ENCODE peak calls at places on chromosome 13, in six cellular contexts. One of them, this sample, is unnamed.

GRCh38 chr13:40287428-40287827 is 379.0 kb downstream of the FOXO1 start:
- DNase-seq in breast epithelium: no peak
- DNase-seq in putamen: no peak
- DNase-seq in effector CD8-positive, alpha-beta T cell: no peak
- DNase-seq in KG1: no peak
- DNase-seq in kidney glomerular epithelial cell: no peak
- DNase-seq in this sample: no peak

GRCh38 chr13:72290962-72291681 is 424.1 kb upstream of the DACH1 start:
- DNase-seq in KG1: no peak
- DNase-seq in effector CD8-positive, alpha-beta T cell: no peak
- DNase-seq in breast epithelium: no peak
- DNase-seq in kidney glomerular epithelial cell: peak
- DNase-seq in putamen: no peak
- DNase-seq in this sample: no peak

GRCh38 chr13:57612568-57612967 is 19.0 kb upstream of the PCDH17 start:
- DNase-seq in putamen: no peak
- DNase-seq in breast epithelium: no peak
- DNase-seq in effector CD8-positive, alpha-beta T cell: no peak
- DNase-seq in kidney glomerular epithelial cell: no peak
- DNase-seq in KG1: no peak
- DNase-seq in this sample: no peak

GRCh38 chr13:36275190-36276002 is 22.2 kb downstream of the CCDC169 start:
- DNase-seq in KG1: no peak
- DNase-seq in breast epithelium: no peak
- DNase-seq in putamen: peak
- DNase-seq in kidney glomerular epithelial cell: peak
- DNase-seq in effector CD8-positive, alpha-beta T cell: no peak
- DNase-seq in this sample: peak

GRCh38 chr13:30978981-30979956 is 46.8 kb downstream of the TEX26 start:
- DNase-seq in KG1: no peak
- DNase-seq in putamen: no peak
- DNase-seq in kidney glomerular epithelial cell: no peak
- DNase-seq in breast epithelium: no peak
- DNase-seq in effector CD8-positive, alpha-beta T cell: no peak
- DNase-seq in this sample: no peak

GRCh38 chr13:109226631-109227030 is 559.8 kb downstream of the IRS2 start:
- DNase-seq in KG1: no peak
- DNase-seq in kidney glomerular epithelial cell: no peak
- DNase-seq in breast epithelium: no peak
- DNase-seq in effector CD8-positive, alpha-beta T cell: no peak
- DNase-seq in putamen: no peak
- DNase-seq in this sample: no peak

GRCh38 chr13:47216176-47216822 is 319.4 kb upstream of the HTR2A start:
- DNase-seq in breast epithelium: no peak
- DNase-seq in kidney glomerular epithelial cell: peak
- DNase-seq in KG1: no peak
- DNase-seq in effector CD8-positive, alpha-beta T cell: no peak
- DNase-seq in putamen: peak
- DNase-seq in this sample: no peak

GRCh38 chr13:33577037-33577436 is 240.9 kb upstream of the RFC3 start:
- DNase-seq in putamen: no peak
- DNase-seq in KG1: no peak
- DNase-seq in breast epithelium: no peak
- DNase-seq in kidney glomerular epithelial cell: no peak
- DNase-seq in effector CD8-positive, alpha-beta T cell: no peak
- DNase-seq in this sample: no peak

GRCh38 chr13:48730971-48731658 is 77.4 kb downstream of the CYSLTR2 start:
- DNase-seq in kidney glomerular epithelial cell: no peak
- DNase-seq in breast epithelium: no peak
- DNase-seq in KG1: no peak
- DNase-seq in effector CD8-positive, alpha-beta T cell: no peak
- DNase-seq in putamen: no peak
- DNase-seq in this sample: no peak

GRCh38 chr13:45951724-45952123 is 100.2 kb upstream of the SIAH3 start:
- DNase-seq in effector CD8-positive, alpha-beta T cell: no peak
- DNase-seq in KG1: no peak
- DNase-seq in putamen: no peak
- DNase-seq in kidney glomerular epithelial cell: no peak
- DNase-seq in breast epithelium: no peak
- DNase-seq in this sample: no peak

This sample was measured in pons.